ENCODE peak calls at places on chromosomes 7 and 10, in six cellular contexts. H, T, V, Q, N and L are unnamed samples.
A peak's percentile ranks its signal among the peaks of the same experiment; 100 is the strongest.

GRCh38 chr10:7170626-7171322 is 240.1 kb downstream of the SFMBT2 start:
- DNase-seq in H (no peak), T (no peak), V (no peak), Q (no peak), N (no peak), L (no peak)

GRCh38 chr7:106807474-106807873 is 57.6 kb upstream of the PIK3CG start:
- DNase-seq in H (no peak), T (no peak), V (no peak), Q (no peak), N (no peak), L (no peak)

GRCh38 chr10:17665742-17666141 is 21.8 kb downstream of the STAM start:
- DNase-seq in H (no peak), T (no peak), V (no peak), Q (no peak), N (no peak), L (no peak)

GRCh38 chr7:74272305-74273038 is 16.7 kb upstream of the CLIP2 start:
- DNase-seq in H (peak; percentile 56), T (no peak), V (no peak), Q (peak; percentile 69), N (no peak), L (no peak)

GRCh38 chr10:69229565-69229886 is 9.4 kb downstream of the HKDC1 start:
- DNase-seq in H (no peak), T (peak; percentile 22), V (no peak), Q (no peak), N (no peak), L (no peak)

GRCh38 chr10:70477661-70478162 is 855 bp upstream of the PALD1 start:
- DNase-seq in H (no peak), T (peak; percentile 71), V (peak; percentile 69), Q (peak; percentile 23), N (no peak), L (no peak)

GRCh38 chr7:158366346-158366745 is 221.3 kb downstream of the PTPRN2 start:
- DNase-seq in H (peak; percentile 65), T (no peak), V (no peak), Q (no peak), N (no peak), L (no peak)

GRCh38 chr10:13949844-13950542 is 363.2 kb downstream of the PRPF18 start:
- DNase-seq in H (no peak), T (no peak), V (no peak), Q (no peak), N (no peak), L (no peak)

GRCh38 chr10:127374074-127374680 is 174.9 kb upstream of the NPS start:
- DNase-seq in H (no peak), T (no peak), V (no peak), Q (no peak), N (no peak), L (no peak)